ENCODE peak calls at places on chromosomes 5 and 9, in eight cellular contexts. Z is AG04450; U is CD8-positive, alpha-beta T cell; O is astrocyte; N is K562; I is ovary; P is hepatocyte; H is heart left ventricle. T is an unnamed sample.

GRCh38 chr5:38879091-38879460 is 33.3 kb downstream of the OSMR start:
- DNase-seq in I (no peak), Z (no peak), P (no peak), N (no peak), H (no peak), U (no peak), O (no peak), T (no peak)

GRCh38 chr9:116390306-116391228 is 237.0 kb downstream of the PAPPA start:
- DNase-seq in U (no peak), P (peak), O (no peak), H (no peak), N (no peak), Z (no peak), I (no peak), T (no peak)

GRCh38 chr5:1412163-1412562 is 33.1 kb downstream of the SLC6A3 start:
- DNase-seq in I (no peak), H (no peak), O (no peak), P (no peak), N (no peak), U (no peak), Z (no peak), T (peak)

GRCh38 chr9:77000330-77000729 is 19.1 kb upstream of the FOXB2 start:
- DNase-seq in I (no peak), U (no peak), P (no peak), H (no peak), Z (no peak), O (no peak), N (no peak), T (no peak)

GRCh38 chr9:35277649-35278359 is 116.0 kb downstream of the UNC13B start:
- DNase-seq in N (no peak), U (no peak), O (peak), H (no peak), I (no peak), P (no peak), Z (peak), T (no peak)

GRCh38 chr9:131875828-131876485 is 136.1 kb upstream of the RAPGEF1 start:
- DNase-seq in O (peak), I (no peak), N (no peak), U (no peak), P (no peak), H (no peak), Z (no peak), T (peak)

GRCh38 chr9:72856985-72857631 is 95.7 kb downstream of the ALDH1A1 start:
- DNase-seq in O (peak), U (no peak), I (no peak), N (peak), H (no peak), Z (peak), P (peak), T (no peak)

GRCh38 chr9:125495137-125496119 is 211.6 kb downstream of the MAPKAP1 start:
- DNase-seq in I (no peak), Z (no peak), P (no peak), O (no peak), H (no peak), N (no peak), U (no peak), T (no peak)

GRCh38 chr5:104430977-104431620 is 868.5 kb upstream of the NUDT12 start:
- DNase-seq in U (no peak), H (no peak), O (no peak), N (no peak), I (no peak), Z (no peak), P (no peak), T (no peak)

GRCh38 chr5:79074641-79075040 is 5.1 kb downstream of the BHMT2 start:
- DNase-seq in P (no peak), U (no peak), I (no peak), Z (peak), O (peak), H (no peak), N (no peak), T (no peak)

GRCh38 chr5:159732220-159732619 is 184.1 kb upstream of the ADRA1B start:
- DNase-seq in Z (no peak), I (no peak), H (no peak), P (no peak), O (peak), U (no peak), N (no peak), T (no peak)

GRCh38 chr9:14313951-14314423 is at the start of gene NFIB:
- DNase-seq in P (peak), O (no peak), H (peak), I (peak), U (no peak), Z (no peak), N (peak), T (peak)

GRCh38 chr5:32802764-32803163 is 91.6 kb downstream of the NPR3 start:
- DNase-seq in I (no peak), H (no peak), O (no peak), P (no peak), U (no peak), N (no peak), Z (no peak), T (no peak)

GRCh38 chr9:72696481-72696880 is 175.1 kb downstream of the TMC1 start:
- DNase-seq in U (no peak), H (no peak), O (no peak), Z (no peak), I (no peak), N (no peak), P (no peak), T (no peak)

GRCh38 chr9:114619205-114619758 is 8.2 kb downstream of the TMEM268 start:
- DNase-seq in H (no peak), I (peak), P (no peak), O (no peak), N (no peak), U (no peak), Z (no peak), T (no peak)

GRCh38 chr5:428219-428618 is 14.8 kb upstream of the EXOC3 start:
- DNase-seq in H (no peak), I (no peak), P (no peak), U (no peak), O (no peak), Z (no peak), N (no peak), T (no peak)

GRCh38 chr9:21679432-21679831 is 123.0 kb upstream of the MTAP start:
- DNase-seq in U (no peak), I (no peak), Z (no peak), P (no peak), H (no peak), N (no peak), O (no peak), T (no peak)

GRCh38 chr5:127373858-127374491 is 83.4 kb downstream of the MEGF10 start:
- DNase-seq in Z (no peak), P (no peak), H (no peak), I (no peak), N (peak), O (no peak), U (no peak), T (no peak)

GRCh38 chr5:65076251-65076869 is 307.6 kb downstream of the CWC27 start:
- DNase-seq in H (peak), P (peak), N (peak), I (no peak), Z (peak), U (no peak), O (peak), T (no peak)

GRCh38 chr5:154606675-154607321 is 128.8 kb upstream of the HAND1 start:
- DNase-seq in Z (no peak), H (no peak), P (no peak), I (no peak), O (no peak), U (no peak), N (no peak), T (no peak)

GRCh38 chr5:171573451-171574160 is 154.2 kb downstream of the FGF18 start:
- DNase-seq in O (no peak), Z (no peak), H (no peak), P (no peak), I (no peak), U (no peak), N (no peak), T (no peak)

GRCh38 chr9:97660345-97660744 is 26.7 kb downstream of the NCBP1 start:
- DNase-seq in O (no peak), I (no peak), U (no peak), Z (no peak), N (no peak), P (no peak), H (no peak), T (no peak)

GRCh38 chr5:27708579-27708978 is 670.2 kb upstream of the CDH9 start:
- DNase-seq in O (peak), P (peak), H (no peak), Z (no peak), U (no peak), N (no peak), I (no peak), T (no peak)

GRCh38 chr9:93612796-93613154 is 36.4 kb downstream of the PHF2 start:
- DNase-seq in Z (no peak), U (no peak), P (no peak), I (no peak), O (no peak), N (no peak), H (no peak), T (peak)

GRCh38 chr9:5869315-5870019 is 21.2 kb upstream of the MLANA start:
- DNase-seq in N (peak), U (no peak), P (no peak), I (no peak), Z (no peak), H (no peak), O (no peak), T (no peak)

DNA sequence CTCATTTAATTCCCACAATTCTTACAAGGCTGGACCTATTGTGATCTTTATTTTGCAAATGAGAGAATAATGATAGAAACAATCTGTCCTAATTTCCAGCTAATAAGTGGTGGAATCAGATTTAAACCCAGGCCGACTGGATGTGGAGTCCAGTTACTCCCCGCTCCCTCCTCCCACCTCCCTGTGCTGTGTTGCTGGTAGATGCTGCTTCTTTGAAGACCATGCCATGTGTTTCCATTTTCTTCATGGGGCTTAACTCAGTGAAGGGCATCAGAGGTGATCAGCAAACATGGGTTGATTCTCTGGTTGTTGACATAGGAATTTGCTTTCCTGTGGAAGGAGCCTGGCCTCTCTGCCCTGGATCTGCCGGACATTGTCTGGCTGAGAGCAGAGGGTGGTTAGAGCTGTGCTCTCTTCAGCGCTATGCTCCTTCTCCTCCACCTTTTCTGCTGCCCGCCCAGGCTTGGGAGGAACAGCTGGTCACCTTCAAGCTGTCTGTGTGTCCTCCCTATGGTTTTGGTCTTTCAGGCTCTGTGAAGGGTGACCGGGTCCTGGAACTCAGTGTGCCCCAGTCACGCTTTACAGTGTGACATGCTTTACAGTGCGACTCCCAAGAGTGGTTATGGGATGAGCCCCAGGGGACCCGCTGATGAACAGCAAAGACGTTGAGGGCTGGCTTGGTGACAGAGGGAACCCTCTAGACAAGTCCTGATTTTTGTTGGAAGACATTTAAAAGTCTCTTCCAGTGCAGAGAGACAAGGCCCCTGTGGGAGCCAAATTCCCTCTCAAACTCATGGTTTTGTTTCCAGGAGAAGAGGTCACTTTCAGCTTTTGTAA is 68.4 kb upstream of the RPS23 start:
- DNase-seq in Z (no peak), H (no peak), N (no peak), I (no peak), P (no peak), U (no peak), O (no peak), T (no peak)
- H3K27ac ChIP-seq in Z (peak), H (no peak), N (no peak), I (no peak), P (peak), U (no peak), O (peak), T (peak)

DNA sequence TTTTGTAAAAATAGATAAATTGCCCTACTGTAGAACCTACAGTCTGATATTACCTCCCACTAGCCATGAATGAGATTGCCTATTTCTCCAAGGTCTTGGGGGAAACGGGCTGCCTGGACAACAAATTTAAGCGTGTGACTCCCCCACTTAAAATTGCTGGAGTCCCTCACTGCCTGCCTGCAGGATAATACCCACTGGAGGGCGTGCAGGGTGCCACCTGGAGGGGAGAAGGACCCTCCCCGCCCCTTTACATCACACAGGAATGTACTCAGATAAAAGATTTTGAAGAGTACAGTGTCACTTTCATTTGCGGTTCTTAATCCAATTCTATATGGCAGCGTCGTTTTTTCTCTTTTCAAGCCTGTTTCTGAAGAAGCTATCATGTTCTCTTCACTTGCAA is 6.2 kb upstream of the TRIM7 start:
- DNase-seq in O (no peak), U (no peak), Z (no peak), H (no peak), N (no peak), I (no peak), P (no peak), T (no peak)
- TF ChIP-seq CTCF in O (no peak), U (no peak), Z (no peak), H (no peak), N (peak), I (no peak), P (no peak), T (no peak)

DNA sequence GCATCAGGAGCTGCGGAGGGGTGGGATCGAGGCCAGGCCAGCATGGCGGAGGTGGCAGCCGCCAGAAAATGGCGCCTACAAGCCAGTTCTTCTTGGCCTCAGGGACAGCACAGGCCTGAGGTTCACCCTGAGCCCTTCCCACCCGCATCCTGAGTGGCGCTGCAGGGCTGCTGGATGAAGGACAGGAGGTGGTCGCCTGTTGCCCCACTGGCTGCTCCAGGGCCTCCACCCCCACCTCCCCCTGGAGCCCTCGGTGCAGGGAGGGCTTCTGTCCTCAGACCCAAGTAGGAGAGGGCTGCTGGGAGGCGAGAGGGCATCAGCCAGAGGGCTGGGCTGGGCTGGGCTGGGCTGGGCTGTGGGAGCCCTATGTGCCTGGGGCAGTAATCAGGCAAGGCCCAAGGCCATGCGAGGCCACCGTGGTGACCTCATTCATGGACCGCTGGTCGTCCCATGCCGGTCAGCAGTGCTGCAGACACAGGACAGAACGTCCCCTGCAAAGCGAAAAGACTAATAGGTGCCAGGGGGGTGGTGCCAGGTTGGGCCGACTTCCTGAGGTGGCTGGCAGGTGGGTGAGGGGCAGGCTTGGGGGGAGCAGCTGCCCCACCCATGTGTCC is 13.8 kb downstream of the GPSM1 start:
- DNase-seq in I (no peak), U (no peak), Z (no peak), O (no peak), N (no peak), H (no peak), P (no peak), T (no peak)
- H3K27ac ChIP-seq in I (no peak), U (no peak), Z (no peak), O (no peak), N (no peak), H (peak), P (no peak), T (no peak)

DNA sequence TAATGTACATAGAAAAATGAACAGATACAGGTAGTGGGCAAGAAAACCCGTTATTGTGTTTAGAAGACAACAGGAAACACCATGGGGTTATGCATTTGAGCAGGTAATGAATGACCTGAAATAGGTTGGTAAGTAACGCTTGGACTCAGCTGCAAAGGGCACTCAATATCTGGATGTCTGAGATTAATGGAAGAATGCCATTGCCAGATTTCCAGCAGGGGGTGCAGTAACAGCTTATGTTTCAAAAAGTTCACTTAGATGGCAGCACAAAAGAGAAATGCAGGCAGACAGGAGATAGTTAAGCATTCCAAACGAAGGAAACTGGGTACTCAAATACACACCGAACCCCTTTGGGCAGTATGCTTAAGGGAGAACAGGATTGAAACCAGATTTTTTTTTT is 285.5 kb upstream of the VLDLR start:
- DNase-seq in H (no peak), U (no peak), I (no peak), O (no peak), N (no peak), P (no peak), Z (no peak), T (no peak)
- TF ChIP-seq CTCF in H (peak), U (no peak), I (no peak), O (peak), N (peak), P (peak), Z (peak), T (no peak)

GRCh38 chr5:143176048-143176447 is 227.4 kb downstream of the NR3C1 start:
- DNase-seq in Z (no peak), P (no peak), H (no peak), U (no peak), O (peak), I (no peak), N (no peak), T (no peak)
- H3K27ac ChIP-seq in Z (no peak), P (no peak), H (no peak), U (no peak), O (peak), I (no peak), N (no peak), T (no peak)

GRCh38 chr9:89854715-89855475 is 250.1 kb downstream of the GADD45G start:
- DNase-seq in N (no peak), O (no peak), H (no peak), Z (no peak), U (no peak), P (no peak), I (no peak), T (peak)
- TF ChIP-seq CTCF in N (no peak), O (no peak), H (no peak), Z (no peak), U (no peak), P (no peak), I (no peak), T (no peak)

T was measured in spleen.